ENCODE peak calls at places on chromosomes 11 and 22, in six cellular contexts. X, Y, K, A, B and O are unnamed samples.

GRCh38 chr11:35992551-35992950 is 48.7 kb downstream of the LDLRAD3 start:
- DNase-seq in K (no peak), Y (no peak), A (no peak), X (no peak), B (no peak), O (no peak)

GRCh38 chr11:118434123-118434552 is 2.2 kb upstream of the KMT2A start:
- DNase-seq in B (peak; percentile 59), Y (peak; percentile 56), K (no peak), A (no peak), X (no peak), O (no peak)

GRCh38 chr11:123640677-123641494 is 13.5 kb downstream of the SCN3B start:
- DNase-seq in K (peak; percentile 41), A (peak; percentile 69), Y (peak; percentile 29), B (peak; percentile 63), X (peak; percentile 52), O (no peak)

GRCh38 chr11:84905411-84905810 is 721.7 kb downstream of the DLG2 start:
- DNase-seq in K (no peak), Y (peak; percentile 4), X (no peak), A (no peak), B (no peak), O (no peak)

GRCh38 chr11:76067099-76067498 is 139.2 kb downstream of the WNT11 start:
- DNase-seq in A (no peak), X (no peak), K (no peak), Y (no peak), B (peak; percentile 46), O (no peak)

GRCh38 chr11:78796956-78797355 is 222.3 kb upstream of the NARS2 start:
- DNase-seq in B (peak; percentile 59), K (no peak), X (no peak), Y (peak; percentile 99), A (no peak), O (no peak)

GRCh38 chr11:95451682-95452081 is 220.7 kb upstream of the SESN3 start:
- DNase-seq in Y (peak; percentile 70), B (peak; percentile 88), X (no peak), A (no peak), K (no peak), O (no peak)

GRCh38 chr11:134055029-134055428 is 13.8 kb upstream of the JAM3 start:
- DNase-seq in X (no peak), A (no peak), K (no peak), B (no peak), Y (no peak), O (no peak)

GRCh38 chr11:6650980-6651379 is 4.6 kb downstream of the DCHS1 start:
- DNase-seq in B (peak; percentile 20), K (no peak), Y (no peak), A (no peak), X (no peak), O (no peak)

GRCh38 chr11:9489366-9489765 is 28.6 kb downstream of the ZNF143 start:
- DNase-seq in X (no peak), Y (peak; percentile 57), K (no peak), B (peak; percentile 84), A (no peak), O (no peak)

GRCh38 chr11:1853376-1854131 is 670 bp downstream of the LSP1 start:
- DNase-seq in X (peak; percentile 19), B (no peak), A (peak; percentile 74), K (no peak), Y (no peak), O (peak; percentile 87)

GRCh38 chr11:6598555-6598954 is 4.9 kb downstream of the RRP8 start:
- DNase-seq in B (no peak), A (no peak), Y (no peak), K (no peak), X (no peak), O (no peak)

GRCh38 chr11:109015283-109015682 is 350.4 kb downstream of the DDX10 start:
- DNase-seq in X (no peak), Y (peak; percentile 49), B (peak; percentile 77), A (no peak), K (no peak), O (no peak)

GRCh38 chr22:33575041-33575440 is 345.2 kb downstream of the LARGE1 start:
- DNase-seq in B (no peak), A (no peak), X (no peak), Y (no peak), K (no peak), O (no peak)

GRCh38 chr22:48301421-48301820 is 1526.3 kb downstream of the BRD1 start:
- DNase-seq in A (no peak), X (no peak), Y (no peak), B (no peak), K (no peak), O (no peak)

GRCh38 chr11:16815047-16815767 is 76.8 kb downstream of the C11orf58 start:
- DNase-seq in B (peak; percentile 76), K (peak; percentile 39), X (no peak), Y (peak; percentile 84), A (no peak), O (peak; percentile 83)

GRCh38 chr11:65912840-65913239 is 6.0 kb downstream of the C11orf68 start:
- DNase-seq in Y (peak; percentile 47), B (peak; percentile 88), A (no peak), X (no peak), K (no peak), O (no peak)

GRCh38 chr11:19756675-19757475 is 44.2 kb downstream of the NAV2 start:
- DNase-seq in K (no peak), Y (no peak), X (no peak), A (no peak), B (peak; percentile 86), O (no peak)

GRCh38 chr11:17822021-17822781 is 87.6 kb downstream of the KCNC1 start:
- DNase-seq in Y (peak; percentile 90), X (no peak), A (no peak), K (no peak), B (peak; percentile 83), O (no peak)

GRCh38 chr22:50699001-50699753 is 26.6 kb downstream of the SHANK3 start:
- DNase-seq in B (no peak), X (no peak), A (peak; percentile 48), K (no peak), Y (no peak), O (peak; percentile 62)

GRCh38 chr22:25399649-25400151 is 164.8 kb upstream of the GRK3 start:
- DNase-seq in A (peak; percentile 45), B (no peak), K (no peak), Y (no peak), X (no peak), O (peak; percentile 54)

GRCh38 chr11:43969543-43969942 is 27.1 kb downstream of the C11orf96 start:
- DNase-seq in K (no peak), X (no peak), Y (no peak), B (peak; percentile 51), A (peak; percentile 85), O (no peak)

GRCh38 chr22:42962295-42963230 is 52.4 kb downstream of the PACSIN2 start:
- DNase-seq in X (no peak), K (peak; percentile 45), Y (peak; percentile 39), A (peak; percentile 87), B (peak; percentile 43), O (no peak)

GRCh38 chr22:42966389-42966998 is 48.5 kb downstream of the PACSIN2 start:
- DNase-seq in B (peak; percentile 55), K (no peak), Y (no peak), X (no peak), A (no peak), O (no peak)

GRCh38 chr22:42963231-42963595 is 51.7 kb downstream of the PACSIN2 start:
- DNase-seq in K (no peak), B (no peak), Y (no peak), A (peak; percentile 70), X (no peak), O (no peak)

GRCh38 chr22:42967005-42967404 is 47.9 kb downstream of the PACSIN2 start:
- DNase-seq in B (no peak), X (no peak), Y (no peak), K (no peak), A (no peak), O (no peak)

GRCh38 chr22:42964994-42965699 is 49.8 kb downstream of the PACSIN2 start:
- DNase-seq in K (no peak), Y (peak; percentile 41), X (no peak), A (no peak), B (no peak), O (no peak)
- H3K4me1 ChIP-seq in K (peaks cover 36% of the 10 kb centered on the region), Y (peaks cover 6% of the 10 kb centered on the region), X (no peaks in the 10 kb centered on the region), A (peaks cover 18% of the 10 kb centered on the region), B (peaks cover 54% of the 10 kb centered on the region), O (peaks cover 73% of the 10 kb centered on the region)

DNA sequence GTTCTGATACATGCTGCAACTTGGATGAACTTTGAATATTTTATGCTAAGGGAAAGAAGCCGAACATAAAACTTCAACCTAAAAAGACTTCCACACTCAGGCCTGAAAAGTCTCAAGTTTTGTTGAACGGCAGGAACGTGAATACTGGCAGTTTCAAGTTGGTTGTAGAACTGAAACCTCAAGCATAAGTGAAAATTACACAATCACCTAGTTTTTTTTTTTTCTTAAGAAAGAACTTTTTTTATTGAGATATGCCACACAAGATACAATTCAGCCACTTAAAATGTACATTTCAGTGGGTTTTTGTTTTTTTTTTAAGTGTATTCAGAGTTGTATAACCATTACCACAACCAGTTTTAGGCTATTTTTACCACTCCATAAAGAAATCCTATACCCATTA is 50.8 kb upstream of the ADORA2A start:
- DNase-seq in K (no peak), A (no peak), Y (no peak), B (no peak), X (peak; percentile 36), O (no peak)
- H3K4me1 ChIP-seq in K (no peaks in the 10 kb centered on the region), A (no peaks in the 10 kb centered on the region), Y (no peaks in the 10 kb centered on the region), B (peaks cover 12% of the 10 kb centered on the region), X (peaks cover 13% of the 10 kb centered on the region), O (peaks cover 7% of the 10 kb centered on the region)

DNA sequence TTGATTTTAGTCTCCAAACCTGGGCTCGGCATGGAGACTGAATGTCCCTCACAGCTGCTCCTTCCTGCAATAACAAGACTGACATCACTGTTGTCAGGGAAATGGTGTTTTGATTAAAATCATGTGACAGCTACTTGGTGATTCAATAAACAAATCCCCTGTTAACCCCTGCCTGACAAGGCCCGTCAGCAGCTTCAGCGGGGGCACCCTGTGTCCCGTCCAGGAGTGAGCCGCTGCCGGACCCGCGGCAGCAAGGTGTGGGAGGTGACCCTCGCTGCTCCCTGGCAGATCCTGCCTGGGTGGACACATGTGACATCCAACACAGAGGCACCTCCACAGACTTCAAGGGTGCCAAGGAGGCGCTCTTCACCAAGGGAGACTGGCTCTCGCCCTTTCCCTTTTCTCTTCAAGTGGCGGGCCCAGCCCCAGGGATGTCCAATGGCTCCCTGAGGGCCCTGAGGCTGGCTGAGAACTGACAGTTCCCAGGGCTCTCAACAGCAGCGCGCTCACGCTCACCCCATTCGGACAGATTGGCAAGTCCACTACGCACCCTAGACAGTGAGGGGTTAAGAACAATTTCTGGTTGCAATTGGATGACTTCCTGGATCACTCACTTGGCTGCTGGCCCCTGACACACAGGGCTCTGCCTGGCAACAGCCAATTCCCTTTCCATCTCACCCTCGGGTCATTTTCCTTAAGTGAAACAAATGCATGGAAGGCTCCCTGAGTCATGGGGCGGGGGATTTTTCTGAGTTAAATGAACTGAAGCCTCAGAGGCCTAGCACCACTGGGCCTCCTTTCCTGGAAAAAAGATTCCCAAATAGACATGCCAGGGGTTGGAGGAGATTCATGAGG is 30.7 kb downstream of the PPP2R1B start:
- DNase-seq in X (no peak), B (peak; percentile 99), Y (peak; percentile 99), A (peak; percentile 94), K (peak; percentile 61), O (peak; percentile 67)
- H3K4me1 ChIP-seq in X (no peaks in the 10 kb centered on the region), B (peaks cover 57% of the 10 kb centered on the region), Y (peaks cover 55% of the 10 kb centered on the region), A (peaks cover 68% of the 10 kb centered on the region), K (peaks cover 21% of the 10 kb centered on the region), O (peaks cover 51% of the 10 kb centered on the region)

DNA sequence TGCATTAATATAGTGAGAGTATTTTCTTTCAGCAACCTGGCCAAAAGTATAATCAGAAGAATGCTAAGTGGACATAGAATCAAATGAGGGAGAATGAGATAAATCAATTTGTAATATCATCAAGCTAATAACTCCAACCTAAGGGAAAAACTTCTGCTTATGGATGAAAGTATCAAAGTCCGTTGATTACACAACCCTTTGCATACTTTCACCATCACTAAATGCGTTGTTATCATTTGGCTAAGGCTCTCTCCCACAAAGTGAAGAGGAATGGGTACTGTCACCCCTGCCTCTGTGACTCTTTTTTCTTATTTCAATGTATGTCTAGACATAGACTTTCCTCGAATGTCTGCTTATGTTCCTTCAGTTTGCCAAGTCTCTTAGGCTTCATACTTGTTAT is 16.4 kb upstream of the CASP4 start:
- DNase-seq in K (no peak), B (no peak), X (no peak), Y (no peak), A (no peak), O (no peak)
- H3K4me1 ChIP-seq in K (no peaks in the 10 kb centered on the region), B (no peaks in the 10 kb centered on the region), X (peaks cover 6% of the 10 kb centered on the region), Y (no peaks in the 10 kb centered on the region), A (no peaks in the 10 kb centered on the region), O (no peaks in the 10 kb centered on the region)